ENCODE peak calls at places on chromosomes 4 and X, in five cellular contexts. W is LoVo, V is AG08395, U is fibroblast of gingiva, Q is Calu3. Y is an unnamed sample.

GRCh38 chr4:140790765-140791164 is 34.6 kb upstream of the TBC1D9 start:
- DNase-seq in W (no peak), U (no peak), V (no peak), Q (no peak), Y (no peak)

GRCh38 chr4:34422472-34422871 is 1821.8 kb downstream of the ARAP2 start:
- DNase-seq in U (peak; percentile 1), Q (no peak), V (no peak), W (no peak), Y (no peak)

GRCh38 chr4:168836482-168836881 is 173.6 kb downstream of the CBR4 start:
- DNase-seq in U (no peak), W (no peak), V (no peak), Q (no peak), Y (no peak)

GRCh38 chr4:156673483-156673882 is 298.1 kb downstream of the PDGFC start:
- DNase-seq in W (no peak), Q (no peak), U (peak; percentile 15), V (no peak), Y (no peak)

GRCh38 chr4:930827-931193 is 1.3 kb downstream of the GAK start:
- DNase-seq in W (peak; percentile 9), V (no peak), Q (no peak), U (no peak), Y (no peak)

GRCh38 chr4:26452565-26453531 is 37.4 kb downstream of the CCKAR start:
- DNase-seq in V (no peak), Q (no peak), W (no peak), U (no peak), Y (no peak)

GRCh38 chrX:57573754-57574153 is 18.1 kb upstream of the ZXDB start:
- DNase-seq in W (no peak), U (no peak), Q (peak; percentile 17), V (peak; percentile 9), Y (no peak)

GRCh38 chr4:123876122-123876521 is 479.5 kb downstream of the SPRY1 start:
- DNase-seq in Q (no peak), U (no peak), V (no peak), W (no peak), Y (no peak)

GRCh38 chrX:32126997-32127396 is 1055.2 kb upstream of the FTHL17 start:
- DNase-seq in Q (no peak), W (no peak), U (no peak), V (no peak), Y (no peak)

GRCh38 chr4:184328022-184328736 is 110.5 kb upstream of the ENPP6 start:
- DNase-seq in V (no peak), U (no peak), Q (no peak), W (no peak), Y (no peak)

GRCh38 chr4:147480891-147481576 is at the start of gene EDNRA:
- DNase-seq in Q (peak; percentile 29), W (no peak), V (peak; percentile 63), U (peak; percentile 60), Y (no peak)

GRCh38 chr4:144705861-144706590 is 60.1 kb downstream of the HHIP start:
- DNase-seq in W (no peak), V (no peak), U (no peak), Q (no peak), Y (no peak)

GRCh38 chr4:85842540-85842939 is 367.6 kb downstream of the ARHGAP24 start:
- DNase-seq in V (peak; percentile 52), U (peak; percentile 81), W (no peak), Q (no peak), Y (no peak)

GRCh38 chr4:146275370-146275769 is 61.0 kb downstream of the REELD1 start:
- DNase-seq in U (no peak), W (no peak), V (no peak), Q (no peak), Y (no peak)

GRCh38 chr4:124253080-124253479 is 459.5 kb downstream of the ANKRD50 start:
- DNase-seq in V (no peak), Q (no peak), W (no peak), U (peak; percentile 73), Y (no peak)

GRCh38 chr4:149738156-149738555 is 77.5 kb downstream of the IQCM start:
- DNase-seq in W (no peak), V (no peak), Q (no peak), U (no peak), Y (no peak)

GRCh38 chr4:147034372-147034771 is 88.7 kb upstream of the TTC29 start:
- DNase-seq in V (peak; percentile 65), Q (no peak), W (no peak), U (peak; percentile 62), Y (no peak)

GRCh38 chr4:125115476-125115875 is 199.3 kb upstream of the FAT4 start:
- DNase-seq in V (peak; percentile 10), Q (no peak), U (peak; percentile 63), W (no peak), Y (no peak)

GRCh38 chrX:47814853-47815252 is 21.8 kb upstream of the ZNF81 start:
- DNase-seq in U (no peak), V (no peak), Q (no peak), W (no peak), Y (no peak)

GRCh38 chr4:88765729-88766128 is 68.1 kb upstream of the NAP1L5 start:
- DNase-seq in Q (peak; percentile 10), U (peak; percentile 84), V (peak; percentile 91), W (peak; percentile 14), Y (no peak)

GRCh38 chr4:101346562-101347266 is 612 bp downstream of the PPP3CA start:
- DNase-seq in W (peak; percentile 43), Q (peak; percentile 37), U (peak; percentile 69), V (peak; percentile 15), Y (no peak)

Y was measured in HCT116.